ENCODE peak calls at places on chromosomes 1 and 21, in nine cellular contexts. F is natural killer cell treated with Interleukin-12 subunit alpha and Interleukin-12 subunit beta and Interleukin-15 and Interleukin-18, amount 100 ng/mL, for 72 hours; Y is ACHN; L is central memory CD4-positive, alpha-beta T cell; G is activated B cell treated with CpG ODN at 0.5 μM for 24 hours; J is LoVo; M is pons; D is AG09309; O is cardiac fibroblast. C is an unnamed sample.

GRCh38 chr1:47729685-47730084 is 267.5 kb downstream of the TRABD2B start:
- DNase-seq in Y (no peak), F (no peak), M (no peak), D (no peak), G (no peak), L (no peak), J (no peak), O (no peak), C (no peak)

GRCh38 chr1:41918450-41919043 is at the start of gene HIVEP3:
- DNase-seq in Y (peak; percentile 58), L (no peak), J (peak; percentile 48), G (no peak), F (no peak), O (peak; percentile 50), D (no peak), M (peak; percentile 76), C (peak; percentile 26)

GRCh38 chr1:226408285-226409184 is 642 bp upstream of the PARP1 start:
- DNase-seq in Y (no peak), G (no peak), L (no peak), M (no peak), O (no peak), D (no peak), J (no peak), F (no peak), C (no peak)

GRCh38 chr1:160494620-160495019 is 28.4 kb downstream of the SLAMF6 start:
- DNase-seq in M (no peak), G (no peak), O (no peak), L (no peak), F (no peak), D (no peak), Y (peak; percentile 12), J (no peak), C (no peak)

GRCh38 chr1:241271427-241271826 is 85.6 kb downstream of the RGS7 start:
- DNase-seq in L (no peak), Y (no peak), M (no peak), O (no peak), D (no peak), F (no peak), G (no peak), J (peak; percentile 4), C (no peak)

GRCh38 chr1:174276087-174276486 is 116.8 kb downstream of the RABGAP1L start:
- DNase-seq in G (no peak), Y (no peak), L (no peak), M (no peak), O (no peak), J (no peak), D (no peak), F (no peak), C (no peak)

GRCh38 chr1:218249757-218250156 is 35.3 kb upstream of the RRP15 start:
- DNase-seq in J (no peak), Y (no peak), D (no peak), L (no peak), M (no peak), G (no peak), F (no peak), O (no peak), C (no peak)

GRCh38 chr21:43370888-43371570 is 55.9 kb downstream of the SIK1 start:
- DNase-seq in Y (no peak), D (no peak), M (no peak), J (no peak), O (no peak), L (no peak), G (no peak), F (no peak), C (no peak)

GRCh38 chr1:215407575-215407974 is 159.5 kb upstream of the KCTD3 start:
- DNase-seq in D (no peak), G (no peak), Y (no peak), F (no peak), J (no peak), L (no peak), O (no peak), M (no peak), C (no peak)

GRCh38 chr1:32878183-32878582 is 7.5 kb upstream of the FNDC5 start:
- DNase-seq in G (no peak), M (no peak), L (no peak), O (peak; percentile 54), J (no peak), Y (no peak), D (peak; percentile 5), F (no peak), C (no peak)

GRCh38 chr1:160868141-160868540 is 5.5 kb upstream of the CD244 start:
- DNase-seq in L (no peak), O (no peak), J (no peak), Y (no peak), G (no peak), F (no peak), M (no peak), D (no peak), C (no peak)

GRCh38 chr1:232305020-232305419 is 324.9 kb downstream of the SIPA1L2 start:
- DNase-seq in J (peak; percentile 23), M (no peak), O (no peak), F (no peak), L (no peak), D (no peak), Y (no peak), G (no peak), C (no peak)

GRCh38 chr1:153705484-153705883 is 22.4 kb upstream of the INTS3 start:
- DNase-seq in D (no peak), J (no peak), Y (no peak), M (no peak), O (no peak), L (no peak), F (no peak), G (no peak), C (no peak)

GRCh38 chr21:41581592-41582228 is 73.8 kb upstream of the TMPRSS2 start:
- DNase-seq in J (no peak), O (no peak), G (no peak), D (no peak), L (no peak), F (no peak), M (no peak), Y (no peak), C (no peak)

GRCh38 chr1:36728051-36728450 is 245.3 kb upstream of the CSF3R start:
- DNase-seq in L (no peak), O (no peak), G (no peak), F (no peak), J (no peak), M (no peak), Y (no peak), D (no peak), C (no peak)

GRCh38 chr1:183255073-183255472 is 69.0 kb downstream of the LAMC2 start:
- DNase-seq in G (no peak), J (no peak), D (no peak), Y (no peak), F (no peak), M (no peak), L (no peak), O (no peak), C (no peak)

GRCh38 chr1:218439541-218440295 is 94.6 kb downstream of the TGFB2 start:
- DNase-seq in J (no peak), G (no peak), O (no peak), M (peak; percentile 45), F (no peak), L (no peak), Y (no peak), D (no peak), C (no peak)

GRCh38 chr21:20662523-20662922 is 335.7 kb upstream of the NCAM2 start:
- DNase-seq in L (no peak), J (no peak), M (no peak), Y (no peak), F (no peak), O (no peak), G (no peak), D (no peak), C (no peak)

GRCh38 chr21:34690793-34691175 is 22.0 kb downstream of the CLIC6 start:
- DNase-seq in D (no peak), O (no peak), J (no peak), M (no peak), Y (no peak), G (no peak), L (no peak), F (no peak), C (no peak)

GRCh38 chr21:29248124-29248523 is 50.6 kb upstream of the BACH1 start:
- DNase-seq in D (no peak), G (no peak), M (peak; percentile 66), J (no peak), Y (no peak), O (peak; percentile 47), F (no peak), L (no peak), C (no peak)

GRCh38 chr1:165699577-165699976 is 1.2 kb upstream of the ALDH9A1 start:
- DNase-seq in D (no peak), Y (no peak), F (no peak), M (no peak), L (no peak), J (no peak), G (no peak), O (no peak), C (no peak)

GRCh38 chr1:66246371-66247262 is 287.3 kb upstream of the SGIP1 start:
- DNase-seq in O (no peak), J (no peak), G (no peak), L (peak; percentile 33), D (no peak), F (no peak), M (no peak), Y (no peak), C (no peak)

GRCh38 chr21:33229099-33229775 is 501 bp upstream of the IFNAR2 start:
- DNase-seq in M (no peak), J (no peak), F (no peak), G (no peak), D (no peak), O (no peak), Y (no peak), L (no peak), C (no peak)

GRCh38 chr1:171742577-171742922 is 685 bp upstream of the VAMP4 start:
- DNase-seq in J (peak; percentile 49), M (no peak), Y (peak; percentile 67), G (no peak), F (no peak), O (peak; percentile 62), L (no peak), D (no peak), C (no peak)

GRCh38 chr1:23895993-23896392 is 17.2 kb downstream of the CNR2 start:
- DNase-seq in Y (no peak), D (no peak), M (no peak), G (no peak), F (no peak), L (no peak), O (no peak), J (no peak), C (no peak)

GRCh38 chr1:96075704-96076455 is 645.7 kb upstream of the PTBP2 start:
- DNase-seq in J (no peak), O (no peak), Y (no peak), G (no peak), M (no peak), L (no peak), F (no peak), D (no peak), C (no peak)

GRCh38 chr1:155050560-155051341 is at the start of gene ADAM15:
- DNase-seq in J (peak; percentile 87), F (peak; percentile 86), O (peak; percentile 76), G (peak; percentile 78), Y (peak; percentile 90), L (peak; percentile 73), D (no peak), M (peak; percentile 61), C (peak; percentile 78)

GRCh38 chr1:1806890-1807289 is 28.6 kb upstream of the NADK start:
- DNase-seq in Y (no peak), M (peak; percentile 63), G (no peak), F (no peak), J (no peak), L (no peak), O (no peak), D (no peak), C (no peak)

GRCh38 chr1:168736450-168736980 is 7.5 kb upstream of the DPT start:
- DNase-seq in F (no peak), Y (no peak), G (no peak), D (no peak), O (no peak), L (no peak), J (no peak), M (no peak), C (no peak)

GRCh38 chr1:173164686-173165085 is 42.4 kb downstream of the TNFSF4 start:
- DNase-seq in M (no peak), Y (no peak), O (no peak), J (no peak), L (no peak), G (no peak), F (no peak), D (no peak), C (no peak)

GRCh38 chr1:195105773-195106172 is 1502.5 kb downstream of the KCNT2 start:
- DNase-seq in D (no peak), G (no peak), M (no peak), F (no peak), O (no peak), J (peak; percentile 6), Y (no peak), L (no peak), C (no peak)